ENCODE peak calls at places on chromosomes 5 and 9, in eight cellular contexts. Z is lower lobe of right lung; X is CD8-positive, alpha-beta memory T cell; U is heart left ventricle; F is adipocyte; L is neuronal stem cell; A is prostate gland; B is substantia nigra. D is an unnamed sample.

GRCh38 chr5:163622796-163623195 is 117.4 kb downstream of the MAT2B start:
- DNase-seq in L (no peak), B (no peak), U (no peak), A (no peak), X (no peak), F (no peak), Z (no peak), D (no peak)

GRCh38 chr5:8445139-8445538 is 576.2 kb downstream of the MTRR start:
- DNase-seq in B (no peak), A (no peak), Z (no peak), X (no peak), U (no peak), L (no peak), F (no peak), D (no peak)

GRCh38 chr5:168093200-168093930 is 198.1 kb upstream of the WWC1 start:
- DNase-seq in Z (no peak), A (no peak), B (no peak), X (no peak), U (no peak), F (peak), L (no peak), D (no peak)

GRCh38 chr5:39519566-39520231 is 94.9 kb upstream of the DAB2 start:
- DNase-seq in L (no peak), A (no peak), F (peak), U (no peak), B (no peak), Z (no peak), X (no peak), D (no peak)

GRCh38 chr5:1227669-1228068 is 2.5 kb downstream of the SLC6A18 start:
- DNase-seq in Z (no peak), U (no peak), B (no peak), X (no peak), F (no peak), L (no peak), A (peak), D (no peak)

GRCh38 chr9:127114606-127115005 is 7.8 kb downstream of the ANGPTL2 start:
- DNase-seq in L (no peak), B (no peak), A (no peak), X (no peak), Z (no peak), U (no peak), F (no peak), D (no peak)

GRCh38 chr5:122774861-122775712 is at the start of gene SNX2:
- DNase-seq in A (peak), L (peak), Z (peak), B (peak), X (peak), F (peak), U (peak), D (peak)

GRCh38 chr5:109407913-109408312 is 1.9 kb downstream of the PJA2 start:
- DNase-seq in U (no peak), X (no peak), Z (no peak), L (no peak), F (peak), A (no peak), B (no peak), D (no peak)

GRCh38 chr5:116494784-116495480 is 79.7 kb downstream of the SEMA6A start:
- DNase-seq in X (no peak), U (no peak), L (no peak), F (no peak), B (no peak), Z (no peak), A (no peak), D (no peak)

GRCh38 chr5:14497276-14497675 is 84.3 kb upstream of the OTULINL start:
- DNase-seq in B (no peak), Z (no peak), U (no peak), A (no peak), L (no peak), F (no peak), X (no peak), D (no peak)

GRCh38 chr5:50655810-50656205 is 10.6 kb upstream of the PARP8 start:
- DNase-seq in X (no peak), Z (no peak), L (no peak), U (no peak), F (no peak), B (no peak), A (peak), D (no peak)

GRCh38 chr9:18658764-18659705 is 185.1 kb downstream of the ADAMTSL1 start:
- DNase-seq in U (no peak), A (no peak), F (peak), B (no peak), Z (no peak), L (no peak), X (no peak), D (no peak)

GRCh38 chr5:151093476-151093889 is 12.6 kb upstream of the TNIP1 start:
- DNase-seq in F (peak), X (peak), Z (no peak), B (no peak), U (no peak), A (no peak), L (no peak), D (no peak)

GRCh38 chr5:16550316-16550952 is 66.4 kb downstream of the RETREG1 start:
- DNase-seq in L (no peak), X (no peak), Z (no peak), F (peak), A (no peak), U (no peak), B (no peak), D (peak)

GRCh38 chr5:150434502-150434901 is 15.0 kb downstream of the RPS14 start:
- DNase-seq in F (peak), U (no peak), A (peak), X (no peak), Z (no peak), L (no peak), B (no peak), D (no peak)

GRCh38 chr9:72292874-72293607 is 72.0 kb downstream of the ZFAND5 start:
- DNase-seq in X (no peak), A (peak), Z (no peak), B (no peak), L (no peak), F (peak), U (no peak), D (no peak)

GRCh38 chr9:117104972-117105495 is 309.8 kb downstream of the ASTN2 start:
- DNase-seq in F (no peak), Z (no peak), X (no peak), U (no peak), L (no peak), B (no peak), A (no peak), D (no peak)

GRCh38 chr9:122837266-122837850 is 9.0 kb upstream of the PDCL start:
- DNase-seq in Z (no peak), B (no peak), U (no peak), A (no peak), L (no peak), F (no peak), X (no peak), D (no peak)

GRCh38 chr5:64947031-64947430 is 178.3 kb downstream of the CWC27 start:
- DNase-seq in L (no peak), Z (no peak), A (peak), F (no peak), U (no peak), X (no peak), B (no peak), D (no peak)